ENCODE peak calls at places on chromosomes 13 and 19, in five cellular contexts. One of them, this sample, is unnamed.

GRCh38 chr19:47749326-47749725 is 4.0 kb downstream of the NOP53 start:
- DNase-seq in CD8-positive, alpha-beta T cell: no peak
- DNase-seq in activated CD4-positive, alpha-beta memory T cell treated with anti-CD3 and anti-CD28 coated beads for 36 hours: no peak
- DNase-seq in smooth muscle cell of the brain vasculature: no peak
- DNase-seq in AG08395: no peak
- DNase-seq in this sample: no peak

GRCh38 chr13:90416938-90417337 is 930.5 kb upstream of the MIR17HG start:
- DNase-seq in CD8-positive, alpha-beta T cell: no peak
- DNase-seq in activated CD4-positive, alpha-beta memory T cell treated with anti-CD3 and anti-CD28 coated beads for 36 hours: no peak
- DNase-seq in smooth muscle cell of the brain vasculature: no peak
- DNase-seq in AG08395: no peak
- DNase-seq in this sample: no peak

GRCh38 chr19:8238251-8238650 is 29.1 kb downstream of the CERS4 start:
- DNase-seq in CD8-positive, alpha-beta T cell: no peak
- DNase-seq in activated CD4-positive, alpha-beta memory T cell treated with anti-CD3 and anti-CD28 coated beads for 36 hours: no peak
- DNase-seq in smooth muscle cell of the brain vasculature: no peak
- DNase-seq in AG08395: no peak
- DNase-seq in this sample: no peak

GRCh38 chr19:10882108-10882457 is 10.7 kb downstream of the CARM1 start:
- DNase-seq in CD8-positive, alpha-beta T cell: no peak
- DNase-seq in activated CD4-positive, alpha-beta memory T cell treated with anti-CD3 and anti-CD28 coated beads for 36 hours: no peak
- DNase-seq in smooth muscle cell of the brain vasculature: no peak
- DNase-seq in AG08395: no peak
- DNase-seq in this sample: no peak

GRCh38 chr13:113369189-113369588 is 5.3 kb upstream of the GRTP1 start:
- DNase-seq in CD8-positive, alpha-beta T cell: no peak
- DNase-seq in activated CD4-positive, alpha-beta memory T cell treated with anti-CD3 and anti-CD28 coated beads for 36 hours: no peak
- DNase-seq in smooth muscle cell of the brain vasculature: no peak
- DNase-seq in AG08395: no peak
- DNase-seq in this sample: no peak

GRCh38 chr13:86841264-86841663 is 829.9 kb upstream of the SLITRK5 start:
- DNase-seq in CD8-positive, alpha-beta T cell: no peak
- DNase-seq in activated CD4-positive, alpha-beta memory T cell treated with anti-CD3 and anti-CD28 coated beads for 36 hours: no peak
- DNase-seq in smooth muscle cell of the brain vasculature: no peak
- DNase-seq in AG08395: no peak
- DNase-seq in this sample: no peak

GRCh38 chr13:40667622-40667978 is 1.2 kb upstream of the FOXO1 start:
- DNase-seq in CD8-positive, alpha-beta T cell: no peak
- DNase-seq in activated CD4-positive, alpha-beta memory T cell treated with anti-CD3 and anti-CD28 coated beads for 36 hours: no peak
- DNase-seq in smooth muscle cell of the brain vasculature: no peak
- DNase-seq in AG08395: no peak
- DNase-seq in this sample: no peak

GRCh38 chr19:12733369-12733896 is 1.1 kb downstream of the TRIR start:
- DNase-seq in CD8-positive, alpha-beta T cell: no peak
- DNase-seq in activated CD4-positive, alpha-beta memory T cell treated with anti-CD3 and anti-CD28 coated beads for 36 hours: peak
- DNase-seq in smooth muscle cell of the brain vasculature: no peak
- DNase-seq in AG08395: peak
- DNase-seq in this sample: peak

GRCh38 chr13:50339291-50339690 is 324.0 kb downstream of the KCNRG start:
- DNase-seq in CD8-positive, alpha-beta T cell: no peak
- DNase-seq in activated CD4-positive, alpha-beta memory T cell treated with anti-CD3 and anti-CD28 coated beads for 36 hours: no peak
- DNase-seq in smooth muscle cell of the brain vasculature: no peak
- DNase-seq in AG08395: no peak
- DNase-seq in this sample: no peak

GRCh38 chr13:42553098-42554046 is 20.6 kb upstream of the TNFSF11 start:
- DNase-seq in CD8-positive, alpha-beta T cell: no peak
- DNase-seq in activated CD4-positive, alpha-beta memory T cell treated with anti-CD3 and anti-CD28 coated beads for 36 hours: no peak
- DNase-seq in smooth muscle cell of the brain vasculature: peak
- DNase-seq in AG08395: no peak
- DNase-seq in this sample: no peak

GRCh38 chr19:18203408-18203862 is 407 bp downstream of the RAB3A start:
- DNase-seq in CD8-positive, alpha-beta T cell: no peak
- DNase-seq in activated CD4-positive, alpha-beta memory T cell treated with anti-CD3 and anti-CD28 coated beads for 36 hours: peak
- DNase-seq in smooth muscle cell of the brain vasculature: no peak
- DNase-seq in AG08395: no peak
- DNase-seq in this sample: no peak

GRCh38 chr19:19538077-19538764 is at the start of gene CILP2:
- DNase-seq in CD8-positive, alpha-beta T cell: no peak
- DNase-seq in activated CD4-positive, alpha-beta memory T cell treated with anti-CD3 and anti-CD28 coated beads for 36 hours: peak
- DNase-seq in smooth muscle cell of the brain vasculature: no peak
- DNase-seq in AG08395: peak
- DNase-seq in this sample: peak

GRCh38 chr13:64810701-64811258 is 2419.4 kb downstream of the PCDH9 start:
- DNase-seq in CD8-positive, alpha-beta T cell: no peak
- DNase-seq in activated CD4-positive, alpha-beta memory T cell treated with anti-CD3 and anti-CD28 coated beads for 36 hours: no peak
- DNase-seq in smooth muscle cell of the brain vasculature: no peak
- DNase-seq in AG08395: no peak
- DNase-seq in this sample: no peak

GRCh38 chr13:75761373-75761772 is 125.2 kb downstream of the LMO7 start:
- DNase-seq in CD8-positive, alpha-beta T cell: no peak
- DNase-seq in activated CD4-positive, alpha-beta memory T cell treated with anti-CD3 and anti-CD28 coated beads for 36 hours: peak
- DNase-seq in smooth muscle cell of the brain vasculature: no peak
- DNase-seq in AG08395: no peak
- DNase-seq in this sample: no peak

GRCh38 chr19:21046489-21046888 is 26.0 kb downstream of the ZNF430 start:
- DNase-seq in CD8-positive, alpha-beta T cell: no peak
- DNase-seq in activated CD4-positive, alpha-beta memory T cell treated with anti-CD3 and anti-CD28 coated beads for 36 hours: no peak
- DNase-seq in smooth muscle cell of the brain vasculature: no peak
- DNase-seq in AG08395: no peak
- DNase-seq in this sample: no peak

GRCh38 chr13:45796421-45796960 is 55.1 kb downstream of the SIAH3 start:
- DNase-seq in CD8-positive, alpha-beta T cell: no peak
- DNase-seq in activated CD4-positive, alpha-beta memory T cell treated with anti-CD3 and anti-CD28 coated beads for 36 hours: no peak
- DNase-seq in smooth muscle cell of the brain vasculature: no peak
- DNase-seq in AG08395: no peak
- DNase-seq in this sample: no peak

GRCh38 chr13:36887758-36888521 is 32.1 kb downstream of the SMAD9 start:
- DNase-seq in CD8-positive, alpha-beta T cell: no peak
- DNase-seq in activated CD4-positive, alpha-beta memory T cell treated with anti-CD3 and anti-CD28 coated beads for 36 hours: no peak
- DNase-seq in smooth muscle cell of the brain vasculature: no peak
- DNase-seq in AG08395: no peak
- DNase-seq in this sample: no peak

GRCh38 chr13:87553142-87553541 is 118.0 kb upstream of the SLITRK5 start:
- DNase-seq in CD8-positive, alpha-beta T cell: no peak
- DNase-seq in activated CD4-positive, alpha-beta memory T cell treated with anti-CD3 and anti-CD28 coated beads for 36 hours: no peak
- DNase-seq in smooth muscle cell of the brain vasculature: no peak
- DNase-seq in AG08395: no peak
- DNase-seq in this sample: no peak

GRCh38 chr19:55069137-55069858 is 6.3 kb upstream of the RDH13 start:
- DNase-seq in CD8-positive, alpha-beta T cell: no peak
- DNase-seq in activated CD4-positive, alpha-beta memory T cell treated with anti-CD3 and anti-CD28 coated beads for 36 hours: no peak
- DNase-seq in smooth muscle cell of the brain vasculature: no peak
- DNase-seq in AG08395: no peak
- DNase-seq in this sample: no peak

GRCh38 chr19:29761575-29762225 is 46.6 kb upstream of the C19orf12 start:
- DNase-seq in CD8-positive, alpha-beta T cell: no peak
- DNase-seq in activated CD4-positive, alpha-beta memory T cell treated with anti-CD3 and anti-CD28 coated beads for 36 hours: no peak
- DNase-seq in smooth muscle cell of the brain vasculature: no peak
- DNase-seq in AG08395: no peak
- DNase-seq in this sample: no peak

GRCh38 chr13:83618966-83619365 is 263.3 kb downstream of the SLITRK1 start:
- DNase-seq in CD8-positive, alpha-beta T cell: no peak
- DNase-seq in activated CD4-positive, alpha-beta memory T cell treated with anti-CD3 and anti-CD28 coated beads for 36 hours: no peak
- DNase-seq in smooth muscle cell of the brain vasculature: no peak
- DNase-seq in AG08395: no peak
- DNase-seq in this sample: no peak

GRCh38 chr19:55305491-55305890 is 19.6 kb downstream of the TMEM150B start:
- DNase-seq in CD8-positive, alpha-beta T cell: no peak
- DNase-seq in activated CD4-positive, alpha-beta memory T cell treated with anti-CD3 and anti-CD28 coated beads for 36 hours: peak
- DNase-seq in smooth muscle cell of the brain vasculature: no peak
- DNase-seq in AG08395: peak
- DNase-seq in this sample: peak

GRCh38 chr19:972281-972680 is 11.9 kb upstream of the WDR18 start:
- DNase-seq in CD8-positive, alpha-beta T cell: no peak
- DNase-seq in activated CD4-positive, alpha-beta memory T cell treated with anti-CD3 and anti-CD28 coated beads for 36 hours: no peak
- DNase-seq in smooth muscle cell of the brain vasculature: no peak
- DNase-seq in AG08395: no peak
- DNase-seq in this sample: no peak

GRCh38 chr13:61960981-61961380 is 545.3 kb upstream of the PCDH20 start:
- DNase-seq in CD8-positive, alpha-beta T cell: no peak
- DNase-seq in activated CD4-positive, alpha-beta memory T cell treated with anti-CD3 and anti-CD28 coated beads for 36 hours: no peak
- DNase-seq in smooth muscle cell of the brain vasculature: no peak
- DNase-seq in AG08395: no peak
- DNase-seq in this sample: no peak

GRCh38 chr19:2273356-2274184 is 8.4 kb downstream of the PEAK3 start:
- DNase-seq in CD8-positive, alpha-beta T cell: peak
- DNase-seq in activated CD4-positive, alpha-beta memory T cell treated with anti-CD3 and anti-CD28 coated beads for 36 hours: peak
- DNase-seq in smooth muscle cell of the brain vasculature: no peak
- DNase-seq in AG08395: peak
- DNase-seq in this sample: peak

GRCh38 chr19:9865732-9866627 is 30.9 kb downstream of the PIN1 start:
- DNase-seq in CD8-positive, alpha-beta T cell: no peak
- DNase-seq in activated CD4-positive, alpha-beta memory T cell treated with anti-CD3 and anti-CD28 coated beads for 36 hours: peak
- DNase-seq in smooth muscle cell of the brain vasculature: no peak
- DNase-seq in AG08395: no peak
- DNase-seq in this sample: peak

This sample was measured in testis.